ENCODE peak calls at places on chromosomes 11 and 22, in eight cellular contexts. U, C, I, V, O, F, X and B are unnamed samples.

GRCh38 chr11:124644426-124645280 is 22.0 kb downstream of the TBRG1 start:
- DNase-seq in O (peak; percentile 87), I (peak; percentile 50), V (peak; percentile 66), U (peak; percentile 64), F (no peak), C (no peak), X (peak; percentile 75), B (peak; percentile 89)

GRCh38 chr11:128339721-128340271 is 247.6 kb downstream of the ETS1 start:
- DNase-seq in X (no peak), F (no peak), O (no peak), V (no peak), C (no peak), I (no peak), U (no peak), B (no peak)

GRCh38 chr11:112029460-112029859 is 4.3 kb downstream of the DLAT start:
- DNase-seq in C (no peak), I (no peak), U (no peak), V (no peak), F (no peak), O (no peak), X (no peak), B (no peak)

GRCh38 chr22:49749885-49750510 is 77.7 kb downstream of the BRD1 start:
- DNase-seq in U (no peak), O (no peak), I (no peak), V (no peak), C (no peak), F (no peak), X (peak; percentile 28), B (no peak)

GRCh38 chr11:8934735-8935478 is 2.2 kb upstream of the C11orf16 start:
- DNase-seq in O (no peak), I (peak; percentile 53), V (no peak), U (peak; percentile 18), X (no peak), F (no peak), C (no peak), B (peak; percentile 38)

GRCh38 chr11:1053121-1053901 is 16.8 kb upstream of the MUC6 start:
- DNase-seq in F (no peak), X (peak; percentile 55), C (no peak), I (no peak), O (no peak), V (peak; percentile 54), U (no peak), B (no peak)

GRCh38 chr11:2376751-2377451 is at the start of gene CD81:
- DNase-seq in X (peak; percentile 96), O (no peak), C (no peak), F (no peak), U (no peak), V (peak; percentile 89), I (no peak), B (no peak)

GRCh38 chr22:48951836-48952235 is 875.8 kb downstream of the BRD1 start:
- DNase-seq in O (no peak), I (no peak), F (no peak), U (no peak), C (no peak), V (no peak), X (no peak), B (no peak)

GRCh38 chr11:34855754-34856095 is 60.5 kb downstream of the APIP start:
- DNase-seq in I (no peak), C (no peak), O (no peak), V (no peak), X (no peak), U (no peak), F (no peak), B (peak; percentile 6)

GRCh38 chr11:68942751-68943271 is 38.0 kb downstream of the MRGPRD start:
- DNase-seq in F (no peak), U (no peak), O (no peak), I (no peak), X (no peak), V (no peak), C (no peak), B (no peak)

GRCh38 chr11:11813288-11813962 is 28.3 kb upstream of the USP47 start:
- DNase-seq in F (no peak), O (peak; percentile 18), V (no peak), X (no peak), C (no peak), U (peak; percentile 94), I (peak; percentile 31), B (no peak)

GRCh38 chr11:18490319-18490718 is 34.7 kb downstream of the LDHAL6A start:
- DNase-seq in I (no peak), U (no peak), O (no peak), F (no peak), C (no peak), X (no peak), V (no peak), B (no peak)

GRCh38 chr11:1150769-1151365 is 6.9 kb upstream of the MUC5AC start:
- DNase-seq in U (no peak), I (no peak), V (no peak), C (no peak), X (no peak), F (no peak), O (peak; percentile 47), B (no peak)

GRCh38 chr11:58530236-58530635 is 22.3 kb upstream of the OR5B21 start:
- DNase-seq in I (no peak), F (no peak), O (no peak), X (no peak), C (no peak), U (no peak), V (no peak), B (no peak)

GRCh38 chr22:32661296-32661695 is 140.2 kb upstream of the TIMP3 start:
- DNase-seq in V (no peak), I (no peak), U (no peak), X (no peak), F (peak; percentile 9), C (no peak), O (no peak), B (no peak)
- TF ChIP-seq POLR2AphosphoS5 in V (no peak), I (no peak), U (no peak), X (no peak), F (no peak), C (no peak), O (no peak), B (no peak)

GRCh38 chr11:16853266-16853665 is 114.8 kb downstream of the C11orf58 start:
- DNase-seq in U (no peak), O (peak; percentile 57), F (no peak), V (peak; percentile 43), I (no peak), X (no peak), C (no peak), B (no peak)
- H3K4me1 ChIP-seq in U (no peaks in the 10 kb centered on the region), O (peaks cover 5% of the 10 kb centered on the region), F (peaks cover 2% of the 10 kb centered on the region), V (peaks cover 32% of the 10 kb centered on the region), I (no peaks in the 10 kb centered on the region), X (no peaks in the 10 kb centered on the region), C (no peaks in the 10 kb centered on the region), B (no peaks in the 10 kb centered on the region)

GRCh38 chr22:22745225-22746060 is 101.0 kb downstream of the GGTLC2 start:
- DNase-seq in U (peak; percentile 5), X (peak; percentile 28), O (no peak), C (no peak), I (no peak), V (peak; percentile 85), F (no peak), B (peak; percentile 70)

GRCh38 chr22:22748297-22748743 is 103.9 kb downstream of the GGTLC2 start:
- DNase-seq in O (peak; percentile 38), U (peak; percentile 35), F (no peak), X (peak; percentile 44), I (no peak), V (peak; percentile 78), C (no peak), B (peak; percentile 43)

GRCh38 chr22:22744412-22745224 is 100.2 kb downstream of the GGTLC2 start:
- DNase-seq in U (no peak), I (no peak), O (no peak), V (no peak), C (no peak), F (no peak), X (no peak), B (no peak)

GRCh38 chr22:22746963-22747933 is 102.8 kb downstream of the GGTLC2 start:
- DNase-seq in O (no peak), V (no peak), C (no peak), F (no peak), X (no peak), I (no peak), U (no peak), B (peak; percentile 13)

DNA sequence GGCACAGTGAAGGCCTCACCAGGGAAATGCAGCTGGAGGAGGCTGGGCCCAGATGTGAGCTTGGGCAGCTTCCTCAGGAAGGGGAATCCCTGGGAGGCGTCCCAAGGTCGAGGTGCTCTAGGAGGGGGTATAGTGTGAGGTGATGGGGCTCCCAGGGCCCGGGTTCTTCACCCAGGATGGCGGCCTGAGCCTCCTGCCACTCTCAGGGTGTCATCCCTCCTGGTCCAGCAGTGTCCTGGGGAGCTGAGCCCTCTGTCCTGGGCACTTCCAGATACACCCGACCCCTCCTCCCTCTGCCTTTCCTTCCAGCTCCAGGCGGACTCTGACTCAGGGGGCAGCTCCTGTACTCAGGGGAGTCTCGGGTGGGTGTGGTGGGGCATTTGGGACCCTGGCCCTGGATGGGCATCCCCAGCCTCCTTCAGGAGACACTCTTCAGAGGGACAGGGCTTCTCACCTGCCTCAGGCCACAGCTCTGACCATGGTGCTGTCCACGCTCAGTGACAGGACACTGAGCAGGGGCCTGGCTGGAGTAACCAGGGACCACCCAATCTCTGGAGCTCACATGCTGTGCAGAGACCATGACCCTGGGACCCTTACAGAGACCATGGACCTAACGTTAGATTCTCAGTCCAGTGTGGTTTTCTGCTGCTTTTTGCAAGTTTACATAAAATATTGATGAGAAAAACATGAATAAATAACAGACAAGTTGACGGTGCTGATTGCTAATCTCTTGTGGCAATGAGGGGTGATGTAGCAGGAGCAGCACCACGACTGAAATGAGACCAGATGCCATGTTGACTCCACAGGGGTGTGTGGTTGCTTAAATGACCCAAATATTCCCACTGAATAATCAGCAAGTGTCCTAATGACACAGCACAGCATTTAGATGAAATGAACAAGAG is 101.9 kb downstream of the GGTLC2 start:
- DNase-seq in F (no peak), U (no peak), X (no peak), C (no peak), I (no peak), O (no peak), V (no peak), B (no peak)
- H3K4me2 ChIP-seq in F (no peak overlapping the region), U (no peak overlapping the region), X (no peak overlapping the region), C (no peak overlapping the region), I (no peak overlapping the region), O (no peak overlapping the region), V (no peak overlapping the region), B (no peak overlapping the region)

DNA sequence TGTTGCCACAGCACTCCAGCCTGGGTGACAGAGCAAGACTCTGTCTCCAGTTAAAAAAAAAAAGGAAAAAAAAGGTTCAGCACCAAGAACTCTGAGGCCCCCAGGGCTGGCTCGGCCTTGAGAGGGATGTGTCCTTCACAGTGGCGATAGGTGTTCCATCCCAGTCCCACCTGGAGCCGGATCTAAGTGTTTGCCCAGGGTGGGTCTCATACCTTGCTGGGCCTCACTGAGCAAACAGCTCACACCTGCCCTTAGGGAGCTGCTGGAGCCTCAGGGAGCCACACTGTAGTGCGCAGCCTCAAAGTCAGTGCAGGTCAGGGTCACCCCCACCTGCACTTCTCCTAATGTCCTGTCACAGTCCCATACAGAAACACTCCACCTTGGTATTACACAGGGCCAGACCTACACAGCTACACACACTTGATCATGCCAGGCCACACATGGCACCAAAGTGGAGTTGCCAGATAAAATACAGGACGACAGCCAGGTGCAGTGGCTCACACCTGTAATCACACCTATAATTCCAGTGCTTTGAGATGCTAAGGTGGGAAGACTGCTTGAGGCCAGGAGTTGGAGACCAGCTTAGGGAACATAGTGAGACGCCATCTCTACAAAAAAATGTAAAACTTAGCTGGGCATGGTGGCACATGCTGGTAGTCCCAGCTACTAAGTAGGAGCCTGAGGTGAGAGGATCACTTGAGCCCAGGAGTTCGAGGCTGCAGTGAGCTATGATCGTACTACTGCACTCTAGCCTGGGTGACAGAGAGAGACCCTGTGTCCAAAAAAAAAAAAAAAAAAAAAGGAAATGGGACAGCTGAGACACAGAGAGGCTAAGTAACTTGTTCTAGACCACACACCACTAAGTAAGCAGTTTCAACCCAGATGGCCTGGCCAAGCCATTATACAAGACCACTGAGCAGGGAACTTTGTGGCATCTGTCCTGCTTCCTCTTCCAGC is 7.3 kb downstream of the STARD10 start:
- DNase-seq in F (no peak), C (no peak), I (no peak), X (no peak), O (no peak), U (peak; percentile 56), V (no peak), B (no peak)
- TF ChIP-seq POLR2AphosphoS5 in F (no peak), C (no peak), I (no peak), X (no peak), O (no peak), U (no peak), V (no peak), B (no peak)